ENCODE peak calls at places on chromosome 21, in six cellular contexts. C is IMR-90, R is ovary, K is sigmoid colon, F is uterus, X is body of pancreas. A is an unnamed sample.

GRCh38 chr21:41119901-41120300 is 48.1 kb upstream of the BACE2 start:
- DNase-seq in X (no peak), C (no peak), F (no peak), R (no peak), K (no peak), A (no peak)

GRCh38 chr21:36129219-36129618 is 5.7 kb upstream of the CBR3 start:
- DNase-seq in C (no peak), K (peak), R (no peak), X (no peak), F (no peak), A (peak)

GRCh38 chr21:26365849-26366248 is 195.3 kb upstream of the APP start:
- DNase-seq in F (no peak), K (no peak), R (no peak), X (no peak), C (no peak), A (no peak)

GRCh38 chr21:45533731-45534571 is 8.3 kb downstream of the SLC19A1 start:
- DNase-seq in F (no peak), C (no peak), K (peak), R (peak), X (peak), A (no peak)

GRCh38 chr21:29170935-29171334 is 40.5 kb downstream of the MAP3K7CL start:
- DNase-seq in C (no peak), X (no peak), K (no peak), R (no peak), F (no peak), A (no peak)

GRCh38 chr21:29151937-29152336 is 21.5 kb downstream of the MAP3K7CL start:
- DNase-seq in X (no peak), C (no peak), K (no peak), F (no peak), R (no peak), A (no peak)

GRCh38 chr21:17139696-17140095 is 373.1 kb upstream of the CXADR start:
- DNase-seq in X (no peak), F (no peak), R (no peak), C (no peak), K (no peak), A (peak)

GRCh38 chr21:32708069-32708468 is 19.7 kb downstream of the SYNJ1 start:
- DNase-seq in F (no peak), X (no peak), K (no peak), C (no peak), R (no peak), A (no peak)

GRCh38 chr21:43818685-43819084 is 29.3 kb downstream of the RRP1 start:
- DNase-seq in X (no peak), R (no peak), K (no peak), C (no peak), F (no peak), A (peak)

GRCh38 chr21:42572906-42573495 is 59.3 kb downstream of the SLC37A1 start:
- DNase-seq in F (peak), C (no peak), R (no peak), K (peak), X (no peak), A (no peak)

GRCh38 chr21:28675265-28676041 is 317.2 kb downstream of the LTN1 start:
- DNase-seq in K (no peak), F (no peak), X (no peak), C (no peak), R (no peak), A (no peak)

GRCh38 chr21:21324297-21324696 is 326.1 kb downstream of the NCAM2 start:
- DNase-seq in C (no peak), X (no peak), F (no peak), R (no peak), K (no peak), A (no peak)

GRCh38 chr21:32653326-32653901 is 41.2 kb upstream of the CFAP298 start:
- DNase-seq in F (no peak), K (no peak), X (no peak), C (peak), R (no peak), A (peak)

GRCh38 chr21:46067505-46068201 is 30.3 kb upstream of the COL6A2 start:
- DNase-seq in R (peak), F (no peak), X (no peak), C (no peak), K (peak), A (no peak)

GRCh38 chr21:41388259-41388658 is 26.4 kb downstream of the MX2 start:
- DNase-seq in X (no peak), R (no peak), K (no peak), C (no peak), F (no peak), A (no peak)

GRCh38 chr21:45004059-45004422 is 64.2 kb downstream of the SLX9 start:
- DNase-seq in X (peak), K (no peak), F (peak), C (no peak), R (no peak), A (no peak)

GRCh38 chr21:45590726-45591618 is 48.7 kb upstream of the SLC19A1 start:
- DNase-seq in R (peak), C (no peak), F (peak), K (peak), X (no peak), A (peak)

GRCh38 chr21:17462276-17462981 is 50.4 kb upstream of the CXADR start:
- DNase-seq in K (no peak), X (peak), F (no peak), C (peak), R (no peak), A (no peak)

GRCh38 chr21:43195131-43196021 is 26.6 kb downstream of the CRYAA start:
- DNase-seq in X (peak), R (peak), K (peak), C (no peak), F (peak), A (no peak)

GRCh38 chr21:44618504-44618903 is 6.6 kb downstream of the KRTAP10-8 start:
- DNase-seq in C (peak), R (no peak), K (peak), F (no peak), X (no peak), A (peak)

GRCh38 chr21:35953570-35953969 is 106.8 kb downstream of the SETD4 start:
- DNase-seq in K (no peak), X (no peak), C (no peak), R (no peak), F (no peak), A (no peak)

GRCh38 chr21:21003701-21004100 is 5.5 kb downstream of the NCAM2 start:
- DNase-seq in R (no peak), X (no peak), K (no peak), C (peak), F (no peak), A (peak)

GRCh38 chr21:45996311-45997204 is 15.0 kb downstream of the COL6A1 start:
- DNase-seq in R (peak), K (peak), X (peak), C (no peak), F (peak), A (no peak)

GRCh38 chr21:29342394-29342957 is 43.8 kb downstream of the BACH1 start:
- DNase-seq in C (peak), R (no peak), X (peak), F (peak), K (peak), A (no peak)

GRCh38 chr21:41419921-41420862 is 5.8 kb upstream of the MX1 start:
- DNase-seq in K (peak), R (peak), X (peak), C (peak), F (peak), A (peak)

GRCh38 chr21:41681939-41682718 is 84.7 kb downstream of the RIPK4 start:
- DNase-seq in X (no peak), R (no peak), F (no peak), C (no peak), K (no peak), A (no peak)

GRCh38 chr21:45136927-45137611 is 62.7 kb downstream of the ADARB1 start:
- DNase-seq in R (peak), K (peak), C (peak), X (peak), F (peak), A (peak)

GRCh38 chr21:35868869-35869223 is 191.5 kb downstream of the SETD4 start:
- DNase-seq in F (no peak), C (no peak), R (no peak), X (no peak), K (no peak), A (no peak)

GRCh38 chr21:25626752-25627151 is 12.3 kb upstream of the JAM2 start:
- DNase-seq in K (no peak), F (no peak), C (no peak), X (peak), R (no peak), A (no peak)

GRCh38 chr21:36350282-36350910 is 30.4 kb downstream of the MORC3 start:
- DNase-seq in F (no peak), K (no peak), R (no peak), X (no peak), C (peak), A (no peak)

GRCh38 chr21:41611441-41611840 is 103.5 kb upstream of the TMPRSS2 start:
- DNase-seq in R (no peak), F (no peak), K (peak), C (no peak), X (no peak), A (no peak)

GRCh38 chr21:40331182-40331581 is 463.9 kb downstream of the PCP4 start:
- DNase-seq in K (no peak), C (no peak), R (no peak), F (no peak), X (peak), A (no peak)

GRCh38 chr21:42493109-42494060 is 2.6 kb downstream of the RSPH1 start:
- DNase-seq in X (no peak), F (no peak), C (no peak), R (no peak), K (no peak), A (no peak)

GRCh38 chr21:36881223-36881622 is 85.2 kb downstream of the HLCS start:
- DNase-seq in C (peak), X (no peak), R (no peak), K (no peak), F (no peak), A (no peak)

GRCh38 chr21:41557884-41558283 is 49.9 kb upstream of the TMPRSS2 start:
- DNase-seq in X (peak), K (no peak), C (no peak), R (no peak), F (no peak), A (no peak)

GRCh38 chr21:29080454-29080930 is 7.0 kb upstream of the CCT8 start:
- DNase-seq in C (peak), F (no peak), X (no peak), R (no peak), K (no peak), A (no peak)

GRCh38 chr21:8993943-8994639 is 1527.3 kb upstream of the TPTE start:
- DNase-seq in R (no peak), X (no peak), K (no peak), C (no peak), F (no peak), A (no peak)

GRCh38 chr21:42093991-42094417 is 22.9 kb downstream of the UMODL1 start:
- DNase-seq in K (no peak), R (no peak), F (peak), X (no peak), C (peak), A (no peak)

GRCh38 chr21:38905328-38905727 is 99.6 kb downstream of the ETS2 start:
- DNase-seq in K (no peak), R (no peak), F (no peak), X (no peak), C (no peak), A (no peak)
- TF ChIP-seq POLR2A in K (no peak), R (no peak), F (no peak), X (no peak), C (no peak), A (no peak)

GRCh38 chr21:31364265-31364945 is 20.3 kb upstream of the TIAM1 start:
- DNase-seq in R (no peak), F (no peak), C (no peak), K (no peak), X (no peak), A (peak)

GRCh38 chr21:31360717-31361116 is 16.7 kb upstream of the TIAM1 start:
- DNase-seq in R (no peak), K (no peak), C (no peak), X (no peak), F (no peak), A (no peak)

GRCh38 chr21:31358148-31358547 is 14.1 kb upstream of the TIAM1 start:
- DNase-seq in R (no peak), X (no peak), F (no peak), K (no peak), C (no peak), A (no peak)

GRCh38 chr21:31366825-31367224 is 22.8 kb upstream of the TIAM1 start:
- DNase-seq in X (no peak), F (no peak), R (no peak), K (no peak), C (peak), A (no peak)

DNA sequence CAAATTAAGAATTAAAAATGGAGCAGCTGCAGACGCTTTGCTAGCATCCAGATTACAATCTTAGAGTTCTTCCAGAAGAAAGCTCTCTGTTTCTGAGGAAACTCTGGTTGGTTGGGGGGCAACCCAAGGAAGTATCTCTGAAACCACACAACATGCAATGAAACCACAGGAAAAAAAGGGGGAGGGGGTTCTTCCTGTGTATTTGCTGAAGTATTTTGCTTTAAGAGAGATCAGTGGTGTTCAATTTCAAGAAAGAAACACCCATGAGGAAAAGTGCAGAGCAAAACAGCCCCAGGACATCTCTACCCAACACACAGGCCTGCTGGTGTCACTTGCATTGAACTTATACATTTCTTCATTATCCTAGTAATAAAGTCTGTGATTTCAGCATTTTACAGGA is 19.7 kb upstream of the TIAM1 start:
- DNase-seq in K (no peak), C (no peak), X (no peak), F (no peak), R (no peak), A (peak)
- H3K4me3 ChIP-seq in K (no peak), C (no peak), X (no peak), F (no peak), R (no peak), A (no peak)

DNA sequence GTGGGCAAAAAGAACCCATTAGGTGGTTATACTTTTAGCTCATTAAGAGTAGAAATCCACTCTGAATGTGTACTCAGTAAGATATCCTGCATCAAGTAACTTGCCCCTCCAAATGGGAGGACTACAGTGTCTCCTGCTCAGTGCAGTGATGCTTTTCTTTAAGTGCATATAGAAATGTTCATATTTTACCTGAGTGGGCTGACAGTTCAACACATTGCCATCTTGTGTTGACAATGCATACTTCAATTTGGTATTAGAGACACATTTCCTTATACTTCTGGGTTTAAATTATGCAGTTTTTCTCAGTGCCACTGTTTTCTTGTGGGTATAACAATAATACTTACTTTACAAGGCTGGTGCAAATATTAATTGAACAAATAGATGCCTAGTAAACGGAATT is 318.6 kb upstream of the TMPRSS15 start:
- DNase-seq in X (no peak), K (no peak), R (no peak), C (no peak), F (no peak), A (no peak)
- TF ChIP-seq CTCF in X (no peak), K (no peak), R (no peak), C (no peak), F (no peak), A (no peak)

DNA sequence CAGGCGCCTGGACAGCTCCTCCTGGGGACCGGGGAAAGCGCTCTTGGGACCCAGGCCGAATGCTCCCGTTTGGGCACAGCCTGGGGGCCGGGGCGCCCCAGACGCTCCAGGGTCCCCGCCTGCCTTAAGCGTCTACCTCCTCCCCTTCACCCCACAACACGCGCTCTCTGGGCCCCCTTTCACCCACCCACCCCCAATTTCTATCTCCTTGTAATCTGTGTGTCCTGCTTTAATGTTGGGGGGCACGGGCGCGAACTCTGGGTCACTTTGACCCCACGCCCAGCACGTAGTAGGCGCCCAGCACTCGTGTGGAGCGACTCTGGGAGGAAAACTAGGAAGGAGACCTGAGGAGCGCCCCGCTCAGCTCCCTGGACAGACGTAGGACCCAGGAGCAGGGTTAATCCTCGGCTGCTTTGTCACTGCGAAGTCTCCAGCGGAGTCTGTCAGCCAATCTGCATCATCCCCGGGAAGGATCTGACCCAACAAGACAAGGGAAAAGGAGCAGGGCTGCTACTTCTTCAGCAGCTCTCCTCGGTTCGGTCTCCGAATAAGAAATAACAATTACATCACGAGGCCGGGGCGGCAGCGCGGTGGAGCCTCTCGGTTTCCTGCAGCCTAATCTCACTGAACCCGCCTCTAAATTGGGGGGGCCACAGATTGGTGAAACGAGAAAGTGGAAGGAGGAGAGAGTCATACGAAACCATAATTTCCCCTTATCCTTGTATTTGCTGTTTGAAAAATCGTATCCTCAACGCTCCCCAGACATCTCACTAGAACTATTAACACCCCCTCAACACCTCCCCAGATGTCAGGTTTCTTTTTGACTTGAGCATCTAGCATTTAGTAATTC is 806 bp upstream of the NRIP1 start:
- DNase-seq in X (peak), F (peak), K (peak), C (peak), R (peak), A (peak)
- TF ChIP-seq POLR2A in X (peak), F (peak), K (peak), C (no peak), R (peak), A (no peak)

DNA sequence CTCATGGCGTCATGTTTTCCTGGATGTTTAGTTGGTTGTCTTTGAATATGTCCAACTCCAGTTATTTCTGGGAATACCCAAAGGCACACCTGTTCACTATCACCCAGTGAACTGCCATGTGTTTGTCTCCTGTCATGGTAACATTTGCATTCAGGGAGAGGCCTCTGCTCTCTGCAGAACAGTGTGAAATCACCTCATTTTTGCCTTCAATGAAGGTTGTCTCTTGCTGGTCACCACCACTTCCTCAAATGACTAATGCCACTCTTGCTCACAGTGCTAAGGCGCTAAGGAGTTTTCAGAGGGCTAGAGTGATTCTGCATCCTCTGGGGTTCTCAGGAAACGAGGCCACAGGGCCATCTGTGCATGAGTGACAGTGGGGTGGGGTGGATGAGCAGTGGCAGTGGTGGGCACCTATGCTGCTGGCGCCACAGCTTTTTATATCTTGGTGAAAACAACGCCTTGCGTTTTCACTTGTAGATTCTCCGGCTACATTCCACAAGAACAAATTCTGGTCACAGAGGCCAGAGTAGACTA is 60.0 kb upstream of the ATP5PO start:
- DNase-seq in K (no peak), X (no peak), R (no peak), C (peak), F (no peak), A (peak)
- H3K4me3 ChIP-seq in K (no peak), X (no peak), R (no peak), C (no peak), F (no peak), A (peak)